ENCODE peak calls at places on chromosomes 6 and 20, in five cellular contexts. One of them, this sample, is unnamed.

GRCh38 chr6:97774973-97775372 is 492.0 kb upstream of the MMS22L start:
- DNase-seq in HT1080: no peak
- DNase-seq in ELR: no peak
- DNase-seq in AG04450: no peak
- DNase-seq in NCI-H460: no peak
- DNase-seq in this sample: no peak

GRCh38 chr20:20931024-20931423 is 175.1 kb downstream of the LINC00237 start:
- DNase-seq in HT1080: no peak
- DNase-seq in ELR: no peak
- DNase-seq in AG04450: no peak
- DNase-seq in NCI-H460: no peak
- DNase-seq in this sample: no peak

GRCh38 chr20:63625771-63626423 is 1.0 kb downstream of the GMEB2 start:
- DNase-seq in HT1080: no peak
- DNase-seq in ELR: peak; percentile 51
- DNase-seq in AG04450: no peak
- DNase-seq in NCI-H460: no peak
- DNase-seq in this sample: no peak

GRCh38 chr6:97322226-97322625 is 39.2 kb upstream of the MMS22L start:
- DNase-seq in HT1080: no peak
- DNase-seq in ELR: peak; percentile 8
- DNase-seq in AG04450: no peak
- DNase-seq in NCI-H460: no peak
- DNase-seq in this sample: no peak

GRCh38 chr20:1338096-1338495 is 9.2 kb upstream of the SDCBP2 start:
- DNase-seq in HT1080: no peak
- DNase-seq in ELR: no peak
- DNase-seq in AG04450: no peak
- DNase-seq in NCI-H460: no peak
- DNase-seq in this sample: no peak

GRCh38 chr20:60424267-60424904 is 466.2 kb downstream of the CDH26 start:
- DNase-seq in HT1080: no peak
- DNase-seq in ELR: no peak
- DNase-seq in AG04450: no peak
- DNase-seq in NCI-H460: no peak
- DNase-seq in this sample: no peak

GRCh38 chr20:10673176-10673830 is 496 bp downstream of the JAG1 start:
- DNase-seq in HT1080: no peak
- DNase-seq in ELR: peak; percentile 46
- DNase-seq in AG04450: no peak
- DNase-seq in NCI-H460: no peak
- DNase-seq in this sample: no peak

GRCh38 chr6:101454106-101454676 is 60.7 kb downstream of the GRIK2 start:
- DNase-seq in HT1080: no peak
- DNase-seq in ELR: no peak
- DNase-seq in AG04450: no peak
- DNase-seq in NCI-H460: no peak
- DNase-seq in this sample: no peak

GRCh38 chr20:34515484-34516037 is 661 bp upstream of the DYNLRB1 start:
- DNase-seq in HT1080: no peak
- DNase-seq in ELR: peak; percentile 77
- DNase-seq in AG04450: no peak
- DNase-seq in NCI-H460: no peak
- DNase-seq in this sample: no peak

GRCh38 chr6:28725890-28726348 is 197.9 kb downstream of the TRIM27 start:
- DNase-seq in HT1080: peak; percentile 80
- DNase-seq in ELR: peak; percentile 77
- DNase-seq in AG04450: no peak
- DNase-seq in NCI-H460: peak; percentile 53
- DNase-seq in this sample: no peak

GRCh38 chr6:119129968-119130484 is 51.6 kb upstream of the FAM184A start:
- DNase-seq in HT1080: peak; percentile 76
- DNase-seq in ELR: peak; percentile 75
- DNase-seq in AG04450: no peak
- DNase-seq in NCI-H460: peak; percentile 20
- DNase-seq in this sample: no peak

This sample was measured in SK-N-MC.